ENCODE peak calls at places on chromosomes 4 and X, in eight cellular contexts. K is tibial nerve; L is Right ventricle myocardium superior; P is psoas muscle; A is skeletal muscle cell; U is COR-L47; X is activated T-cell treated with anti-CD3 and anti-CD28 coated beads for 48 hours; G is effector memory CD8-positive, alpha-beta T cell. Y is an unnamed sample.

GRCh38 chr4:40881096-40881495 is 131.3 kb downstream of the NSUN7 start:
- DNase-seq in L (no peak), X (no peak), G (no peak), U (no peak), K (no peak), A (no peak), P (no peak), Y (no peak)

GRCh38 chrX:68824565-68825125 is 4.2 kb upstream of the EFNB1 start:
- DNase-seq in G (no peak), K (no peak), U (no peak), A (no peak), X (no peak), L (no peak), P (no peak), Y (no peak)

GRCh38 chrX:49171752-49172279 is at the start of gene PLP2:
- DNase-seq in G (peak), U (peak), P (peak), A (no peak), X (peak), K (no peak), L (peak), Y (no peak)

GRCh38 chrX:14829643-14830042 is 43.2 kb downstream of the FANCB start:
- DNase-seq in X (no peak), K (no peak), P (no peak), A (no peak), U (no peak), G (no peak), L (no peak), Y (no peak)

GRCh38 chr4:110634320-110635154 is 11.7 kb upstream of the PITX2 start:
- DNase-seq in L (no peak), U (no peak), G (no peak), A (no peak), P (no peak), K (no peak), X (no peak), Y (no peak)

GRCh38 chrX:72273718-72274117 is 3.3 kb downstream of the RPS4X start:
- DNase-seq in U (no peak), X (no peak), K (no peak), P (no peak), A (no peak), L (no peak), G (no peak), Y (no peak)

GRCh38 chrX:140507982-140508305 is 3.1 kb upstream of the SOX3 start:
- DNase-seq in K (no peak), G (no peak), X (no peak), U (no peak), P (no peak), L (no peak), A (no peak), Y (no peak)

GRCh38 chr4:4387531-4388311 is 819 bp downstream of the NSG1 start:
- DNase-seq in P (peak), X (no peak), K (no peak), A (no peak), G (no peak), L (no peak), U (peak), Y (no peak)

GRCh38 chr4:112311516-112311915 is 14.3 kb downstream of the ALPK1 start:
- DNase-seq in G (no peak), A (no peak), X (no peak), L (no peak), P (no peak), U (no peak), K (no peak), Y (no peak)

GRCh38 chr4:41795796-41796195 is 47.3 kb upstream of the PHOX2B start:
- DNase-seq in A (no peak), X (no peak), L (no peak), K (no peak), G (no peak), P (no peak), U (no peak), Y (no peak)

GRCh38 chr4:102503831-102504786 is 3.0 kb downstream of the NFKB1 start:
- DNase-seq in K (no peak), P (no peak), U (no peak), L (no peak), X (no peak), G (no peak), A (no peak), Y (no peak)

GRCh38 chrX:154800508-154801207 is 4.6 kb downstream of the MPP1 start:
- DNase-seq in U (no peak), A (no peak), P (no peak), L (no peak), X (no peak), K (no peak), G (no peak), Y (no peak)

Y was measured in HS-5.